ENCODE peak calls at places on chromosomes 1 and 21, in ten cellular contexts. R, Y, T, W, M, A, G, X, N and Q are unnamed samples.

GRCh38 chr21:32349333-32349944 is 43.4 kb downstream of the URB1 start:
- DNase-seq in Y (no peak), R (no peak), G (no peak), W (no peak), T (no peak), M (no peak), X (no peak), A (no peak), N (no peak), Q (no peak)

GRCh38 chr1:230713915-230714764 is at the start of gene AGT:
- DNase-seq in R (no peak), Y (peak; percentile 83), A (peak; percentile 64), X (peak; percentile 89), T (peak; percentile 49), M (peak; percentile 81), W (no peak), G (peak; percentile 61), N (no peak), Q (no peak)

GRCh38 chr21:45594721-45595489 is 48.6 kb upstream of the PCBP3 start:
- DNase-seq in W (no peak), A (no peak), M (no peak), T (no peak), N (no peak), G (no peak), Y (no peak), R (peak; percentile 23), X (peak; percentile 59), Q (peak; percentile 3)

GRCh38 chr1:21149862-21150432 is 26.8 kb downstream of the EIF4G3 start:
- DNase-seq in A (no peak), G (no peak), R (no peak), M (no peak), Y (no peak), X (peak; percentile 72), N (no peak), T (no peak), W (no peak), Q (no peak)

GRCh38 chr1:16077430-16078245 is 4.2 kb upstream of the FAM131C start:
- DNase-seq in N (no peak), A (no peak), X (no peak), Y (no peak), R (no peak), W (no peak), M (no peak), G (no peak), T (no peak), Q (peak; percentile 19)

GRCh38 chr1:231628207-231628876 is 1.8 kb downstream of the DISC1 start:
- DNase-seq in T (no peak), N (no peak), A (no peak), R (no peak), W (peak; percentile 61), Y (no peak), G (no peak), M (no peak), X (no peak), Q (peak; percentile 52)

GRCh38 chr1:231866392-231867331 is 240.1 kb downstream of the DISC1 start:
- DNase-seq in X (no peak), Y (no peak), N (peak; percentile 64), R (peak; percentile 53), A (peak; percentile 58), M (peak; percentile 38), W (peak; percentile 64), T (peak; percentile 54), G (peak; percentile 67), Q (peak; percentile 62)

GRCh38 chr1:111281411-111281810 is 9.2 kb upstream of the CHIA start:
- DNase-seq in W (no peak), T (no peak), N (no peak), Y (no peak), G (no peak), M (no peak), X (no peak), R (no peak), A (no peak), Q (no peak)

GRCh38 chr1:222974496-222974895 is 159.7 kb downstream of the DISP1 start:
- DNase-seq in N (no peak), A (no peak), G (no peak), X (no peak), R (no peak), T (no peak), Y (no peak), W (no peak), M (no peak), Q (no peak)

DNA sequence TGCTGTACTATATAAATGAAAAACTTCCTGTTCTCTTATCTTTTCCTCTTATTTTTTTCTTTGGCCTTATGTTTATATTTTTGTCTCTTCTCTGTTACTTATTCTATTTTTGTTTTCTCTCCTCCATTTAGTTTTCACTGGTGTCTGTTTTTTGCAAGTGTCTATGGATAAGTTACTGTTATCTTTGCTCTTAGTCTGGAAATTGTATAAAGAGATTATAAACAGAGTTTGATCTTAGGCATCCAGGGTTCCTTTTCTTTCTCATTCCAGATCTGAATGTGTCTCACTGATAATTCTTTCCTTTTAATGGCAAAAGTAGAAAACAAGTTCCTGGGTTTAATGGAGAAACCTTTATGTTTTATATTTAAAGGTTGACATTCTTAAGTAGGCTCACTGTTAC is 34.5 kb downstream of the MAN1A2 start:
- DNase-seq in A (no peak), W (no peak), M (no peak), R (no peak), N (no peak), Y (no peak), G (no peak), T (no peak), X (no peak), Q (no peak)
- TF ChIP-seq CTCF in A (no peak), W (no peak), M (no peak), R (no peak), N (no peak), Y (no peak), G (no peak), T (no peak), X (no peak), Q (no peak)

GRCh38 chr1:12601690-12602632 is 16.0 kb downstream of the DHRS3 start:
- DNase-seq in A (no peak), N (no peak), G (no peak), Y (peak; percentile 72), W (no peak), R (no peak), M (no peak), T (peak; percentile 32), X (no peak), Q (no peak)

GRCh38 chr1:12600335-12600734 is 17.7 kb downstream of the DHRS3 start:
- DNase-seq in R (no peak), M (peak; percentile 84), T (peak; percentile 34), W (no peak), A (peak; percentile 55), N (no peak), Y (peak; percentile 89), G (peak; percentile 58), X (peak; percentile 87), Q (no peak)

GRCh38 chr1:12599657-12600056 is 18.4 kb downstream of the DHRS3 start:
- DNase-seq in R (no peak), W (no peak), N (no peak), M (no peak), X (no peak), G (no peak), Y (no peak), T (no peak), A (no peak), Q (no peak)

GRCh38 chr1:12602633-12603024 is 15.4 kb downstream of the DHRS3 start:
- DNase-seq in R (no peak), M (no peak), W (no peak), G (no peak), T (peak; percentile 18), N (no peak), Y (no peak), A (no peak), X (no peak), Q (no peak)

GRCh38 chr1:12600880-12601633 is 17.0 kb downstream of the DHRS3 start:
- DNase-seq in R (no peak), Y (no peak), A (no peak), X (no peak), T (peak; percentile 69), W (peak; percentile 66), G (no peak), M (no peak), N (peak; percentile 17), Q (no peak)
- H3K4me1 ChIP-seq in R (peaks cover 96% of the 10 kb centered on the region), Y (peaks cover 60% of the 10 kb centered on the region), A (peaks cover 83% of the 10 kb centered on the region), X (no peaks in the 10 kb centered on the region), T (peaks cover 40% of the 10 kb centered on the region), W (peaks cover 39% of the 10 kb centered on the region), G (peaks cover 5% of the 10 kb centered on the region), M (peaks cover 94% of the 10 kb centered on the region), N (no peaks in the 10 kb centered on the region), Q (no peaks in the 10 kb centered on the region)

GRCh38 chr1:169809370-169810095 is 14.8 kb upstream of the METTL18 start:
- DNase-seq in G (peak; percentile 31), Y (no peak), A (peak; percentile 60), R (no peak), X (no peak), N (peak; percentile 52), T (no peak), W (peak; percentile 34), M (no peak), Q (peak; percentile 20)
- H3K36me3 ChIP-seq in G (no peaks in the 10 kb centered on the region), Y (peaks cover 30% of the 10 kb centered on the region), A (no peaks in the 10 kb centered on the region), R (peaks cover 31% of the 10 kb centered on the region), X (no peaks in the 10 kb centered on the region), N (peaks cover 95% of the 10 kb centered on the region), T (no peaks in the 10 kb centered on the region), W (no peaks in the 10 kb centered on the region), M (peaks cover 25% of the 10 kb centered on the region), Q (peaks cover 7% of the 10 kb centered on the region)

DNA sequence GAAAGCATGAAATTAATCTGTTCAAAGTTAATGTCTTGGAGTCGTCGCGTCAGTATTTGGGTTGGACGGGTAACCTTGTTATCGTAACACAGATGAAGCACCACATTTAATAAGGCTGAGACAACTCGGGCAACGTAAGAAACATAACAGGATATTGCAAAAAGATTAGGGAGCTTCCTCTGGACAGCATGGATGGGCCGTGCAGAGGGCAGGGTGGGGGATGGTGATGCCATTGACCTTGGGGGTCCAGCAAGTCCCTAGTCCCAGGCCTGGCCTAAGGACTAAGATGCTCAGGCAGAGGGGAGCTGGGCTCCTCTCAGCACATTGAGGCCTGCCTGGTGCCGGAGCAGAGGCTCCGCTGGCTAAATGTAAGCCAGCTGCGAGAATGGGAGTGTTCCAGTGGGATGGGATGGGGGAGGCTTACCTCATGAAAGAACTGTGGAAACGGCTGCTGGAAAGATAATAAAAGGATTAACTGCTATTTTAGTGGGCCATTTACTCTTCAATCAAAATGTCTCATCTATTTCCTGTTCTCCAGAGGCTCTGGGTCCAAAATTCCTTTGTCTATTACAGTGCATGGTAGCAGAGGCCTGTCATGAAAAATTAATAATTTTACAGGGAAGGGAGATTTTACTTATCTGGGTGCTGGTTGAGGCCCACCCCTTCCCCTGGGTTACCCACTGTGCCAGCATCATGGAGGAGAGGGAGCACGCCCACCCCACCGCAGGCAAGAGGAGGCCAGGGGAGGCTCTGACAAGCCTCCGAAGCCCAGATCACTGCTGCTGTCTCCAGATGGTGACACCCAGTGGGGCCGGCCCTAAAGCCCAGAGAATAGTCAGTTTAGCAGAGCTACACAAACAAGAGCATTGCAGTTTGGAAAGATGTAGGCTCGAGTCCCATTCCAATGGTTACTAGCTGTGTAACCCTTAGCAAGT is 131.6 kb downstream of the DMRTB1 start:
- DNase-seq in Y (peak; percentile 29), A (no peak), N (no peak), G (no peak), R (no peak), T (no peak), M (no peak), X (peak; percentile 53), W (no peak), Q (no peak)
- TF ChIP-seq CTCF in Y (no peak), A (no peak), N (no peak), G (no peak), R (no peak), T (no peak), M (no peak), X (no peak), W (no peak), Q (no peak)